ENCODE peak calls at places on chromosomes 3 and 15, in nine cellular contexts. B is ovary, U is GM12865, R is HFF-Myc, K is breast epithelium, V is AG10803, J is AG04449, L is Peyer's patch, A is sigmoid colon. Z is an unnamed sample.

GRCh38 chr15:40891810-40892448 is 2.3 kb upstream of the VPS18 start:
- DNase-seq in B (no peak), U (peak), R (no peak), K (no peak), V (no peak), J (no peak), L (peak), A (no peak), Z (no peak)

GRCh38 chr3:120420855-120421570 is 29.8 kb downstream of the FSTL1 start:
- DNase-seq in B (no peak), U (no peak), R (no peak), K (no peak), V (peak), J (no peak), L (no peak), A (peak), Z (no peak)

GRCh38 chr3:179410317-179410716 is 41.0 kb downstream of the GNB4 start:
- DNase-seq in B (no peak), U (no peak), R (no peak), K (no peak), V (peak), J (peak), L (no peak), A (no peak), Z (no peak)

GRCh38 chr3:13718437-13718836 is 161.4 kb downstream of the WNT7A start:
- DNase-seq in B (no peak), U (no peak), R (no peak), K (peak), V (no peak), J (no peak), L (no peak), A (peak), Z (peak)

GRCh38 chr15:77138167-77138522 is 67.2 kb upstream of the TSPAN3 start:
- DNase-seq in B (no peak), U (no peak), R (no peak), K (no peak), V (no peak), J (no peak), L (no peak), A (no peak), Z (no peak)

GRCh38 chr3:72134989-72135451 is 350.1 kb upstream of the PROK2 start:
- DNase-seq in B (no peak), U (peak), R (no peak), K (no peak), V (no peak), J (no peak), L (no peak), A (no peak), Z (no peak)

GRCh38 chr3:72227536-72228070 is 442.7 kb upstream of the PROK2 start:
- DNase-seq in B (no peak), U (no peak), R (no peak), K (no peak), V (peak), J (no peak), L (no peak), A (no peak), Z (no peak)

GRCh38 chr3:51024765-51025681 is 350.3 kb downstream of the DOCK3 start:
- DNase-seq in B (peak), U (peak), R (no peak), K (no peak), V (no peak), J (no peak), L (peak), A (no peak), Z (no peak)

GRCh38 chr3:56324473-56324872 is 143.8 kb downstream of the ERC2 start:
- DNase-seq in B (no peak), U (peak), R (no peak), K (no peak), V (no peak), J (no peak), L (no peak), A (no peak), Z (no peak)

GRCh38 chr15:26983822-26984221 is 12.8 kb downstream of the GABRG3 start:
- DNase-seq in B (no peak), U (no peak), R (no peak), K (no peak), V (no peak), J (no peak), L (no peak), A (no peak), Z (no peak)

GRCh38 chr3:36843065-36844051 is 79.0 kb upstream of the DCLK3 start:
- DNase-seq in B (no peak), U (peak), R (no peak), K (no peak), V (peak), J (no peak), L (peak), A (no peak), Z (no peak)

GRCh38 chr3:15299036-15299435 is 33.4 kb downstream of the SH3BP5 start:
- DNase-seq in B (no peak), U (no peak), R (no peak), K (no peak), V (no peak), J (no peak), L (no peak), A (peak), Z (peak)

GRCh38 chr3:180704532-180704931 is 25.2 kb upstream of the CCDC39 start:
- DNase-seq in B (no peak), U (no peak), R (no peak), K (no peak), V (no peak), J (no peak), L (no peak), A (no peak), Z (no peak)

GRCh38 chr3:129461461-129462146 is 21.6 kb downstream of the IFT122 start:
- DNase-seq in B (no peak), U (no peak), R (no peak), K (no peak), V (peak), J (no peak), L (no peak), A (no peak), Z (no peak)

GRCh38 chr3:152638707-152639450 is 196.1 kb upstream of the P2RY1 start:
- DNase-seq in B (peak), U (no peak), R (peak), K (no peak), V (peak), J (no peak), L (no peak), A (peak), Z (no peak)

GRCh38 chr3:119630562-119631329 is 29.6 kb downstream of the POPDC2 start:
- DNase-seq in B (peak), U (no peak), R (no peak), K (no peak), V (peak), J (no peak), L (no peak), A (no peak), Z (no peak)

GRCh38 chr15:38844683-38845195 is 280.1 kb upstream of the RASGRP1 start:
- DNase-seq in B (no peak), U (no peak), R (no peak), K (no peak), V (peak), J (no peak), L (no peak), A (no peak), Z (no peak)

GRCh38 chr3:127276995-127277394 is 10.9 kb downstream of the PRR20G start:
- DNase-seq in B (no peak), U (no peak), R (no peak), K (no peak), V (no peak), J (no peak), L (no peak), A (no peak), Z (no peak)

GRCh38 chr3:133994166-133994910 is 35.4 kb downstream of the SLCO2A1 start:
- DNase-seq in B (no peak), U (no peak), R (no peak), K (no peak), V (no peak), J (no peak), L (no peak), A (peak), Z (no peak)

GRCh38 chr3:118938183-118938961 is 96.3 kb downstream of the IGSF11 start:
- DNase-seq in B (no peak), U (no peak), R (no peak), K (no peak), V (no peak), J (no peak), L (no peak), A (no peak), Z (no peak)

GRCh38 chr15:48861813-48862431 is 16.0 kb upstream of the EID1 start:
- DNase-seq in B (peak), U (peak), R (peak), K (no peak), V (peak), J (peak), L (no peak), A (no peak), Z (no peak)

GRCh38 chr15:65115542-65115941 is 542 bp upstream of the UBAP1L start:
- DNase-seq in B (no peak), U (no peak), R (no peak), K (no peak), V (no peak), J (no peak), L (no peak), A (no peak), Z (no peak)

GRCh38 chr3:32816439-32817194 is 1.2 kb upstream of the TRIM71 start:
- DNase-seq in B (no peak), U (no peak), R (no peak), K (no peak), V (peak), J (no peak), L (no peak), A (no peak), Z (no peak)

GRCh38 chr3:105791134-105791533 is 77.7 kb downstream of the CBLB start:
- DNase-seq in B (no peak), U (no peak), R (no peak), K (no peak), V (peak), J (peak), L (no peak), A (peak), Z (no peak)

GRCh38 chr15:54594115-54594514 is 602.6 kb downstream of the RSL24D1 start:
- DNase-seq in B (no peak), U (no peak), R (no peak), K (no peak), V (no peak), J (no peak), L (no peak), A (no peak), Z (no peak)

GRCh38 chr3:18558526-18558925 is 133.4 kb upstream of the SATB1 start:
- DNase-seq in B (no peak), U (no peak), R (no peak), K (no peak), V (no peak), J (no peak), L (no peak), A (no peak), Z (no peak)

GRCh38 chr3:100634493-100635272 is 25.3 kb downstream of the ADGRG7 start:
- DNase-seq in B (no peak), U (peak), R (no peak), K (no peak), V (peak), J (no peak), L (no peak), A (no peak), Z (peak)

GRCh38 chr3:52441772-52442332 is 3.1 kb downstream of the SEMA3G start:
- DNase-seq in B (no peak), U (no peak), R (no peak), K (no peak), V (no peak), J (no peak), L (no peak), A (peak), Z (no peak)

GRCh38 chr15:57251308-57251707 is 125.0 kb upstream of the CGNL1 start:
- DNase-seq in B (no peak), U (no peak), R (no peak), K (no peak), V (peak), J (no peak), L (no peak), A (no peak), Z (no peak)

GRCh38 chr15:57248074-57248473 is 128.2 kb upstream of the CGNL1 start:
- DNase-seq in B (no peak), U (no peak), R (no peak), K (no peak), V (no peak), J (no peak), L (no peak), A (no peak), Z (no peak)

GRCh38 chr15:57255751-57256150 is 120.6 kb upstream of the CGNL1 start:
- DNase-seq in B (no peak), U (no peak), R (no peak), K (no peak), V (no peak), J (no peak), L (no peak), A (no peak), Z (no peak)

GRCh38 chr15:57253082-57253481 is 123.2 kb upstream of the CGNL1 start:
- DNase-seq in B (no peak), U (no peak), R (no peak), K (no peak), V (no peak), J (no peak), L (no peak), A (no peak), Z (no peak)

DNA sequence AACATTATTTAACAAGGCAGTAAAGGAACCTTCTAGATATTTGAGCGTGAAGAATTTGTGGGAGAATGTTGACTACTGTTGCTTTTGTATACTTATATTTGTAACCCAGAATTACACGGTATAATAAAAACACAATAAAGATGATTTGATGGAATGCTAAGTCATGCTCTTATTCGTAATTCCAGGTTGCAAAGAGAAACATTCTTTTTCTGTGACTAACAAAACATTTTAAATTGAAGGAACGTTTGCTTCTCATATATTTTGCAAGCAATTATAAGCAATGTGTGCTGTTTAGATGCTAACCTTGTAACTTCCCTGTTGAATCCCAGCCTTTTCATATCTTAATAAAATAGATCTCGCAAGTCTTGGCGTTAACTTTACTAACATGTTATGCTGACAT is 124.4 kb upstream of the CGNL1 start:
- DNase-seq in B (no peak), U (no peak), R (no peak), K (no peak), V (peak), J (peak), L (no peak), A (no peak), Z (no peak)
- TF ChIP-seq CTCF in B (no peak), U (no peak), R (no peak), K (no peak), V (no peak), J (no peak), L (no peak), A (no peak), Z (no peak)

DNA sequence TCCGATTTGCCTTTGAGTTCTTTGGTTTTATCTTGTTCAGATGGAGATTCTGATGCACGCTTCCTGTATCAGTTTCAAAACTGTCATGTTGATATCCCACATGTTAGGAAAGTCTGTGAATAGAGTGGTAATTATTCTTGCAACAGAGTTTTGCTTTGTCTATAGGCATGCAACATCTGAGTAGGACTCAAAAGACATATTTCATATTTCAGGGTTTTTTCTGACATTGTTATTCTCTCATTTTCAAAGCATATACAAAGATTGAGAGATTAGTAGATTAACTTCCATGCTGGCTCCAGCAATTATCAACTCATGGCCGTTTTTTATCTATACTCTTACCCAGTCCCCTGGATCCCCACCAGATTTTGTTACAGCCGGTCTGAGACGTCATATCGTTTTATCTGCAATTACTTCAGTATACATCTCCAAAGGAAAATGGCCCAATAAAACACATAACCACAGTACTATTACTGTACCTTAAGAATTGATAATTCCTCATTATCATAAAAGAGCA is 22.4 kb downstream of the PAQR5 start:
- DNase-seq in B (no peak), U (no peak), R (no peak), K (no peak), V (no peak), J (no peak), L (no peak), A (no peak), Z (no peak)
- H3K4me3 ChIP-seq in B (no peak), U (no peak), R (no peak), K (no peak), V (no peak), J (no peak), L (no peak), A (no peak), Z (no peak)

GRCh38 chr15:100570282-100570681 is 31.7 kb downstream of the LINS1 start:
- DNase-seq in B (no peak), U (no peak), R (no peak), K (no peak), V (peak), J (no peak), L (no peak), A (no peak), Z (no peak)

GRCh38 chr15:100571592-100572167 is 30.3 kb downstream of the LINS1 start:
- DNase-seq in B (no peak), U (peak), R (no peak), K (no peak), V (no peak), J (no peak), L (no peak), A (no peak), Z (no peak)

GRCh38 chr15:100570735-100571363 is 31.1 kb downstream of the LINS1 start:
- DNase-seq in B (no peak), U (peak), R (no peak), K (no peak), V (no peak), J (no peak), L (no peak), A (no peak), Z (no peak)

GRCh38 chr15:100573526-100573925 is 28.5 kb downstream of the LINS1 start:
- DNase-seq in B (no peak), U (no peak), R (no peak), K (no peak), V (no peak), J (no peak), L (no peak), A (no peak), Z (no peak)

GRCh38 chr15:100572362-100572983 is 29.5 kb downstream of the LINS1 start:
- DNase-seq in B (no peak), U (no peak), R (no peak), K (no peak), V (peak), J (no peak), L (no peak), A (no peak), Z (no peak)
- TF ChIP-seq CTCF in B (no peak), U (peak), R (no peak), K (peak), V (peak), J (no peak), L (peak), A (peak), Z (no peak)

GRCh38 chr3:45596290-45596791 is 1.8 kb downstream of the LIMD1 start:
- DNase-seq in B (no peak), U (peak), R (no peak), K (no peak), V (no peak), J (no peak), L (peak), A (no peak), Z (no peak)
- H3K4me3 ChIP-seq in B (peak), U (peak), R (peak), K (peak), V (peak), J (peak), L (peak), A (peak), Z (no peak)

GRCh38 chr3:197524128-197524527 is 31.6 kb downstream of the BDH1 start:
- DNase-seq in B (no peak), U (no peak), R (no peak), K (no peak), V (no peak), J (no peak), L (no peak), A (no peak), Z (no peak)

GRCh38 chr3:197528190-197528589 is 27.6 kb downstream of the BDH1 start:
- DNase-seq in B (no peak), U (no peak), R (no peak), K (no peak), V (no peak), J (no peak), L (no peak), A (no peak), Z (no peak)

GRCh38 chr3:197527569-197527968 is 28.2 kb downstream of the BDH1 start:
- DNase-seq in B (no peak), U (no peak), R (no peak), K (no peak), V (no peak), J (no peak), L (no peak), A (no peak), Z (no peak)

GRCh38 chr3:197523551-197523950 is 32.2 kb downstream of the BDH1 start:
- DNase-seq in B (no peak), U (no peak), R (no peak), K (no peak), V (no peak), J (no peak), L (no peak), A (no peak), Z (no peak)

GRCh38 chr3:197525706-197526105 is 30.1 kb downstream of the BDH1 start:
- DNase-seq in B (no peak), U (no peak), R (no peak), K (no peak), V (peak), J (no peak), L (no peak), A (no peak), Z (no peak)
- TF ChIP-seq CTCF in B (no peak), U (no peak), R (peak), K (no peak), V (peak), J (peak), L (no peak), A (no peak), Z (no peak)

GRCh38 chr3:125141596-125142417 is 70.7 kb downstream of the SLC12A8 start:
- DNase-seq in B (peak), U (peak), R (no peak), K (peak), V (peak), J (no peak), L (peak), A (peak), Z (no peak)
- H3K4me3 ChIP-seq in B (peak), U (peak), R (no peak), K (peak), V (peak), J (peak), L (peak), A (peak), Z (no peak)

GRCh38 chr3:24359645-24360462 is 134.8 kb downstream of the THRB start:
- DNase-seq in B (no peak), U (no peak), R (no peak), K (no peak), V (no peak), J (no peak), L (no peak), A (no peak), Z (no peak)
- TF ChIP-seq CTCF in B (no peak), U (no peak), R (peak), K (no peak), V (no peak), J (no peak), L (no peak), A (no peak), Z (no peak)

DNA sequence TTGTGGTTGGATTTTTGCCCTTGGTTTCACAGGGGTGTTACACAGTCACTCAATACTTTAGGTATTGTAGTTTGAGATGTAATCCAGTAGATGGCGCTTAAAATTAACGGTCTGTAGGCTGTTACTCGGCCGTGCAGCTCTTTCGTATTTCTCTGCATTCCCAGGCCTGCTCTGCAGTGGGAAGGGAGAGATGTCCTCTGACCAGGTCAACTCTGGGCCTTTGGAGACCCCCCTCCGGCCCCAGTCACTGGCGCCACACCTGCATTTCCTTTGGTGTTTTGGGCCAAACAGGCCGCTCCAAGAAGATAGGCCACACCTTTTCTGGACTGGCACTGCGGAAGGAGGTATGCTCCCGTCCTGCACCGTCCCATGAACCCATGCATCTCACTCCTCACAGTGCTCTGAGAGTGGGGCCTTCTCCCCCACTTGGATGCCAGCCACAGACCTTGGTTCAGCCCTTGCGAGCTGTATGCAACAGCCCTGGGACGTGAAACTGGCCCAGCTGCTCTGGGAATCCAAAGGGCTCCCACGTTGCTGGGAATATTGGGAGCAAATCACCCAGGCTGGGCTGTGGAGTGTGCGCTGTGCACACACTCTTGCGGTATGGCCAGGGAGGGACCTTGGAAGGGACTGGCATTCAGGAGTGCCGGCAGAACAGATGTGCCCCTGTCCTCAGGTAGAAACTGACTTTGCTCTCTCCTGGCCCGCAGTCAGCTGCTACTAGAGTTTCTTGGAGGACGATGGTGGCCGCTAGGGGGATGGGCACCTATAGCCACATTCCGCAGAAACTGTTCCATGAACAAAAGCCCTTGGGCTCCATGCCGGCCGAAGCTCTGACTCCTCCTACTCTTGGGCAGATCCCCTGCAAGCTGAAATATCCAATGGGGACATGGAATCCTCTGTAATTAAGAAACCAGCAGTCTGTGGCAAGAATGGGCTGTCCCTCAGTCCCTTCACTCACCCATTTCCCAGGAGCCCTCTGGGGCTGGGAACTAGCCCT is 410.5 kb upstream of the CADM2 start:
- DNase-seq in B (no peak), U (peak), R (no peak), K (no peak), V (peak), J (no peak), L (no peak), A (peak), Z (peak)
- H3K4me3 ChIP-seq in B (no peak), U (no peak), R (no peak), K (peak), V (no peak), J (no peak), L (no peak), A (no peak), Z (no peak)